ENCODE peak calls at places on chromosomes 13 and 19, in ten cellular contexts. One of them, this sample, is unnamed.
A peak's percentile ranks its signal among the peaks of the same experiment; 100 is the strongest.

GRCh38 chr13:45416521-45417125 is 1.6 kb downstream of the SLC25A30 start:
- DNase-seq in stimulated activated CD4-positive, alpha-beta T cell treated with anti-CD3 and anti-CD28 coated beads, Interleukin-1b, Interleukin-23, amount 100 ng/mL, for 1 hour: no peak
- DNase-seq in heart right ventricle: no peak
- DNase-seq in Calu3: no peak
- DNase-seq in NCI-H460: no peak
- DNase-seq in HCT116: no peak
- DNase-seq in T47D: no peak
- DNase-seq in naive thymus-derived CD8-positive, alpha-beta T cell: no peak
- DNase-seq in activated CD4-positive, alpha-beta T cell treated with anti-CD3 and anti-CD28 coated beads for 24 hours: no peak
- DNase-seq in midbrain: no peak
- DNase-seq in this sample: no peak

GRCh38 chr13:106602178-106602577 is 34.2 kb upstream of the ARGLU1 start:
- DNase-seq in stimulated activated CD4-positive, alpha-beta T cell treated with anti-CD3 and anti-CD28 coated beads, Interleukin-1b, Interleukin-23, amount 100 ng/mL, for 1 hour: no peak
- DNase-seq in heart right ventricle: no peak
- DNase-seq in Calu3: no peak
- DNase-seq in NCI-H460: no peak
- DNase-seq in HCT116: no peak
- DNase-seq in T47D: no peak
- DNase-seq in naive thymus-derived CD8-positive, alpha-beta T cell: no peak
- DNase-seq in activated CD4-positive, alpha-beta T cell treated with anti-CD3 and anti-CD28 coated beads for 24 hours: no peak
- DNase-seq in midbrain: no peak
- DNase-seq in this sample: no peak

GRCh38 chr13:20607015-20607414 is 40.1 kb downstream of the IFT88 start:
- DNase-seq in stimulated activated CD4-positive, alpha-beta T cell treated with anti-CD3 and anti-CD28 coated beads, Interleukin-1b, Interleukin-23, amount 100 ng/mL, for 1 hour: no peak
- DNase-seq in heart right ventricle: no peak
- DNase-seq in Calu3: no peak
- DNase-seq in NCI-H460: no peak
- DNase-seq in HCT116: no peak
- DNase-seq in T47D: no peak
- DNase-seq in naive thymus-derived CD8-positive, alpha-beta T cell: no peak
- DNase-seq in activated CD4-positive, alpha-beta T cell treated with anti-CD3 and anti-CD28 coated beads for 24 hours: no peak
- DNase-seq in midbrain: no peak
- DNase-seq in this sample: no peak

GRCh38 chr19:51830263-51830662 is 35.3 kb downstream of the FPR3 start:
- DNase-seq in stimulated activated CD4-positive, alpha-beta T cell treated with anti-CD3 and anti-CD28 coated beads, Interleukin-1b, Interleukin-23, amount 100 ng/mL, for 1 hour: no peak
- DNase-seq in heart right ventricle: no peak
- DNase-seq in Calu3: no peak
- DNase-seq in NCI-H460: no peak
- DNase-seq in HCT116: no peak
- DNase-seq in T47D: no peak
- DNase-seq in naive thymus-derived CD8-positive, alpha-beta T cell: no peak
- DNase-seq in activated CD4-positive, alpha-beta T cell treated with anti-CD3 and anti-CD28 coated beads for 24 hours: no peak
- DNase-seq in midbrain: peak; percentile 15
- DNase-seq in this sample: peak; percentile 0

GRCh38 chr13:67464154-67464553 is 234.0 kb upstream of the PCDH9 start:
- DNase-seq in stimulated activated CD4-positive, alpha-beta T cell treated with anti-CD3 and anti-CD28 coated beads, Interleukin-1b, Interleukin-23, amount 100 ng/mL, for 1 hour: no peak
- DNase-seq in heart right ventricle: no peak
- DNase-seq in Calu3: no peak
- DNase-seq in NCI-H460: no peak
- DNase-seq in HCT116: no peak
- DNase-seq in T47D: no peak
- DNase-seq in naive thymus-derived CD8-positive, alpha-beta T cell: no peak
- DNase-seq in activated CD4-positive, alpha-beta T cell treated with anti-CD3 and anti-CD28 coated beads for 24 hours: no peak
- DNase-seq in midbrain: no peak
- DNase-seq in this sample: no peak

GRCh38 chr19:10565028-10565566 is 713 bp downstream of the KRI1 start:
- DNase-seq in stimulated activated CD4-positive, alpha-beta T cell treated with anti-CD3 and anti-CD28 coated beads, Interleukin-1b, Interleukin-23, amount 100 ng/mL, for 1 hour: no peak
- DNase-seq in heart right ventricle: peak; percentile 33
- DNase-seq in Calu3: peak; percentile 29
- DNase-seq in NCI-H460: no peak
- DNase-seq in HCT116: no peak
- DNase-seq in T47D: peak; percentile 63
- DNase-seq in naive thymus-derived CD8-positive, alpha-beta T cell: peak; percentile 37
- DNase-seq in activated CD4-positive, alpha-beta T cell treated with anti-CD3 and anti-CD28 coated beads for 24 hours: no peak
- DNase-seq in midbrain: no peak
- DNase-seq in this sample: peak; percentile 39

GRCh38 chr13:95115525-95115924 is 185.7 kb downstream of the ABCC4 start:
- DNase-seq in stimulated activated CD4-positive, alpha-beta T cell treated with anti-CD3 and anti-CD28 coated beads, Interleukin-1b, Interleukin-23, amount 100 ng/mL, for 1 hour: no peak
- DNase-seq in heart right ventricle: no peak
- DNase-seq in Calu3: no peak
- DNase-seq in NCI-H460: no peak
- DNase-seq in HCT116: no peak
- DNase-seq in T47D: peak; percentile 2
- DNase-seq in naive thymus-derived CD8-positive, alpha-beta T cell: no peak
- DNase-seq in activated CD4-positive, alpha-beta T cell treated with anti-CD3 and anti-CD28 coated beads for 24 hours: no peak
- DNase-seq in midbrain: no peak
- DNase-seq in this sample: no peak

GRCh38 chr19:47036233-47036651 is 12.2 kb downstream of the TMEM160 start:
- DNase-seq in stimulated activated CD4-positive, alpha-beta T cell treated with anti-CD3 and anti-CD28 coated beads, Interleukin-1b, Interleukin-23, amount 100 ng/mL, for 1 hour: no peak
- DNase-seq in heart right ventricle: no peak
- DNase-seq in Calu3: peak; percentile 47
- DNase-seq in NCI-H460: no peak
- DNase-seq in HCT116: no peak
- DNase-seq in T47D: no peak
- DNase-seq in naive thymus-derived CD8-positive, alpha-beta T cell: no peak
- DNase-seq in activated CD4-positive, alpha-beta T cell treated with anti-CD3 and anti-CD28 coated beads for 24 hours: no peak
- DNase-seq in midbrain: no peak
- DNase-seq in this sample: no peak

GRCh38 chr19:54804101-54804500 is 691 bp downstream of the KIR2DL4 start:
- DNase-seq in stimulated activated CD4-positive, alpha-beta T cell treated with anti-CD3 and anti-CD28 coated beads, Interleukin-1b, Interleukin-23, amount 100 ng/mL, for 1 hour: no peak
- DNase-seq in heart right ventricle: no peak
- DNase-seq in Calu3: no peak
- DNase-seq in NCI-H460: no peak
- DNase-seq in HCT116: no peak
- DNase-seq in T47D: no peak
- DNase-seq in naive thymus-derived CD8-positive, alpha-beta T cell: no peak
- DNase-seq in activated CD4-positive, alpha-beta T cell treated with anti-CD3 and anti-CD28 coated beads for 24 hours: no peak
- DNase-seq in midbrain: no peak
- DNase-seq in this sample: no peak

GRCh38 chr19:39971380-39971841 is 446 bp downstream of the PSMC4 start:
- DNase-seq in stimulated activated CD4-positive, alpha-beta T cell treated with anti-CD3 and anti-CD28 coated beads, Interleukin-1b, Interleukin-23, amount 100 ng/mL, for 1 hour: no peak
- DNase-seq in heart right ventricle: no peak
- DNase-seq in Calu3: no peak
- DNase-seq in NCI-H460: no peak
- DNase-seq in HCT116: no peak
- DNase-seq in T47D: no peak
- DNase-seq in naive thymus-derived CD8-positive, alpha-beta T cell: no peak
- DNase-seq in activated CD4-positive, alpha-beta T cell treated with anti-CD3 and anti-CD28 coated beads for 24 hours: no peak
- DNase-seq in midbrain: no peak
- DNase-seq in this sample: no peak

GRCh38 chr19:27867981-27868380 is 1345.0 kb downstream of the UQCRFS1 start:
- DNase-seq in stimulated activated CD4-positive, alpha-beta T cell treated with anti-CD3 and anti-CD28 coated beads, Interleukin-1b, Interleukin-23, amount 100 ng/mL, for 1 hour: no peak
- DNase-seq in heart right ventricle: no peak
- DNase-seq in Calu3: no peak
- DNase-seq in NCI-H460: no peak
- DNase-seq in HCT116: no peak
- DNase-seq in T47D: no peak
- DNase-seq in naive thymus-derived CD8-positive, alpha-beta T cell: no peak
- DNase-seq in activated CD4-positive, alpha-beta T cell treated with anti-CD3 and anti-CD28 coated beads for 24 hours: no peak
- DNase-seq in midbrain: peak; percentile 1
- DNase-seq in this sample: no peak

GRCh38 chr13:97222934-97223710 is 989 bp downstream of the MBNL2 start:
- DNase-seq in stimulated activated CD4-positive, alpha-beta T cell treated with anti-CD3 and anti-CD28 coated beads, Interleukin-1b, Interleukin-23, amount 100 ng/mL, for 1 hour: no peak
- DNase-seq in heart right ventricle: no peak
- DNase-seq in Calu3: no peak
- DNase-seq in NCI-H460: peak; percentile 2
- DNase-seq in HCT116: no peak
- DNase-seq in T47D: no peak
- DNase-seq in naive thymus-derived CD8-positive, alpha-beta T cell: no peak
- DNase-seq in activated CD4-positive, alpha-beta T cell treated with anti-CD3 and anti-CD28 coated beads for 24 hours: no peak
- DNase-seq in midbrain: peak; percentile 58
- DNase-seq in this sample: peak; percentile 37

GRCh38 chr19:7850429-7850819 is 20.4 kb downstream of the EVI5L start:
- DNase-seq in stimulated activated CD4-positive, alpha-beta T cell treated with anti-CD3 and anti-CD28 coated beads, Interleukin-1b, Interleukin-23, amount 100 ng/mL, for 1 hour: no peak
- DNase-seq in heart right ventricle: no peak
- DNase-seq in Calu3: no peak
- DNase-seq in NCI-H460: no peak
- DNase-seq in HCT116: no peak
- DNase-seq in T47D: no peak
- DNase-seq in naive thymus-derived CD8-positive, alpha-beta T cell: no peak
- DNase-seq in activated CD4-positive, alpha-beta T cell treated with anti-CD3 and anti-CD28 coated beads for 24 hours: no peak
- DNase-seq in midbrain: no peak
- DNase-seq in this sample: peak; percentile 71